ENCODE peak calls at places on chromosomes 13 and 19, in four cellular contexts. L is NCI-H2171 treated with DMSO at 0.1 percent for 48 hours; H is stimulated activated CD4-positive, alpha-beta T cell treated with anti-CD3 and anti-CD28 coated beads, Interleukin-12 subunit alpha, Interleukin-12 subunit beta, amount 100 ng/mL, for 48 hours; I is fibroblast of the aortic adventitia. Q is an unnamed sample.

GRCh38 chr13:48636550-48636949 is 17.2 kb upstream of the CYSLTR2 start:
- DNase-seq in H (no peak), I (peak; percentile 51), L (no peak), Q (peak; percentile 84)

GRCh38 chr19:18051887-18052286 is 34.8 kb downstream of the IL12RB1 start:
- DNase-seq in I (no peak), H (no peak), L (no peak), Q (no peak)

GRCh38 chr19:3573162-3573857 is 566 bp downstream of the HMG20B start:
- DNase-seq in L (no peak), H (no peak), I (no peak), Q (no peak)

GRCh38 chr19:21117041-21117907 is 24.6 kb upstream of the ZNF431 start:
- DNase-seq in L (no peak), I (no peak), H (no peak), Q (peak; percentile 77)

GRCh38 chr13:71303144-71303543 is 563.9 kb downstream of the DACH1 start:
- DNase-seq in L (peak; percentile 25), H (no peak), I (no peak), Q (no peak)

GRCh38 chr19:7734220-7735203 is 2.6 kb upstream of the CLEC4G start:
- DNase-seq in I (peak; percentile 21), H (no peak), L (no peak), Q (no peak)

GRCh38 chr13:102697929-102698648 is 3.2 kb upstream of the METTL21C start:
- DNase-seq in I (no peak), H (no peak), L (peak; percentile 34), Q (no peak)

GRCh38 chr13:36841411-36841810 is 22.4 kb downstream of the RFXAP start:
- DNase-seq in H (no peak), I (peak; percentile 31), L (no peak), Q (no peak)

GRCh38 chr19:3131168-3131567 is 4.7 kb upstream of the GNA15 start:
- DNase-seq in H (no peak), L (no peak), I (no peak), Q (no peak)

Q was measured in astrocyte.